ENCODE peak calls at places on chromosomes 2 and 18, in four cellular contexts. One of them, this sample, is unnamed.

GRCh38 chr2:170224692-170225091 is 46.7 kb downstream of the MYO3B start:
- DNase-seq in IMR-90: no peak
- DNase-seq in GM12878: no peak
- DNase-seq in K562: no peak
- DNase-seq in this sample: no peak

GRCh38 chr18:46071615-46071893 is 506 bp downstream of the PSTPIP2 start:
- DNase-seq in IMR-90: no peak
- DNase-seq in GM12878: no peak
- DNase-seq in K562: no peak
- DNase-seq in this sample: no peak

GRCh38 chr2:113316085-113316484 is 37.4 kb upstream of the PAX8 start:
- DNase-seq in IMR-90: no peak
- DNase-seq in GM12878: no peak
- DNase-seq in K562: no peak
- DNase-seq in this sample: no peak

GRCh38 chr2:106107509-106108131 is 86.5 kb downstream of the UXS1 start:
- DNase-seq in GM12878: no peak
- DNase-seq in IMR-90: peak
- DNase-seq in K562: no peak
- DNase-seq in this sample: no peak

GRCh38 chr2:4507706-4508105 is 804.3 kb downstream of the DCDC2C start:
- DNase-seq in GM12878: no peak
- DNase-seq in K562: no peak
- DNase-seq in IMR-90: no peak
- DNase-seq in this sample: no peak

GRCh38 chr2:205684871-205685313 is 2.6 kb downstream of the NRP2 start:
- DNase-seq in IMR-90: peak
- DNase-seq in K562: no peak
- DNase-seq in GM12878: no peak
- DNase-seq in this sample: peak

GRCh38 chr2:35989523-35989922 is 366.1 kb upstream of the CRIM1 start:
- DNase-seq in K562: no peak
- DNase-seq in IMR-90: no peak
- DNase-seq in GM12878: no peak
- DNase-seq in this sample: no peak

GRCh38 chr18:70195852-70196434 is 9.5 kb downstream of the RTTN start:
- DNase-seq in IMR-90: peak
- DNase-seq in K562: peak
- DNase-seq in GM12878: no peak
- DNase-seq in this sample: peak

GRCh38 chr18:35949903-35950627 is 22.4 kb upstream of the RMP24 start:
- DNase-seq in GM12878: no peak
- DNase-seq in K562: peak
- DNase-seq in IMR-90: peak
- DNase-seq in this sample: peak

GRCh38 chr2:96665083-96665569 is 22.6 kb downstream of the FER1L5 start:
- DNase-seq in IMR-90: peak
- DNase-seq in K562: no peak
- DNase-seq in GM12878: no peak
- DNase-seq in this sample: peak

GRCh38 chr2:96668771-96669170 is 26.2 kb downstream of the FER1L5 start:
- DNase-seq in IMR-90: no peak
- DNase-seq in GM12878: no peak
- DNase-seq in K562: no peak
- DNase-seq in this sample: no peak

GRCh38 chr2:96663829-96664228 is 21.3 kb downstream of the FER1L5 start:
- DNase-seq in IMR-90: no peak
- DNase-seq in K562: no peak
- DNase-seq in GM12878: no peak
- DNase-seq in this sample: no peak

GRCh38 chr2:96664366-96664765 is 21.8 kb downstream of the FER1L5 start:
- DNase-seq in GM12878: no peak
- DNase-seq in K562: no peak
- DNase-seq in IMR-90: no peak
- DNase-seq in this sample: no peak

DNA sequence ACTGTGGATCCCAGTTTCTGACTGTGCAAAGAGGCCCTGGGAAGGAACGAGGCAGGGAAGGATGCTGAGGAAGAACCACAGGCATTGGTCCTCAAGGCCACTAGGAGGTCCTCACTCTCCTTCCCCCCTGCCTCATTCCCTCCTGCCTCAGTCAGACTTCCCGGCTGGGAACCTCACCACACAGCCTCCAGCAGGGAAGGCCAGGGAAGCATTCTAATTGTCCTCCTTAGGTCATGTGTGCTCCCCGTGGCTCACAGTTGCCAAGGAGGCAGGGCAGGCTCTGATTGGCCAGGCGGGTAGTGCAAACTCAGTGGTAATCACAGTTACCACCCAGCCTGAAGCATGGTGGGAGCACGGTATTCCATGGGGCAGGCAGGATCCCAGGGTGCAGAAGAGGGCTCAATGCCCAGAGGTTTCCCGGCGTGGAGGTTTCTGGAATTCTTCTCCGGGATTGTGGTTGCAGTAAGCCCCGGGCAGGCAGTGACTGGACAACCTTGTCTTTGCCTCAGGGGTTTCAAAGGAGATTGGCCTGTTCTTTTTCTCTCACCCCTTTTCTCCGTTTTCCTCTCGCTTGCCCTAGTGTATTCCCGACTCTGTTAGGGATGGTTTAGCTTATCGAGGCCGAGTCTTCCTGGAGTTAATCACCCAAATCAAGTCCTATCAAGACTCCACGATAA is 27.1 kb downstream of the FER1L5 start:
- DNase-seq in GM12878: no peak
- DNase-seq in IMR-90: no peak
- DNase-seq in K562: no peak
- DNase-seq in this sample: no peak
- H2AFZ ChIP-seq in GM12878: no peak
- H2AFZ ChIP-seq in IMR-90: peak
- H2AFZ ChIP-seq in K562: no peak
- H2AFZ ChIP-seq in this sample: no peak

DNA sequence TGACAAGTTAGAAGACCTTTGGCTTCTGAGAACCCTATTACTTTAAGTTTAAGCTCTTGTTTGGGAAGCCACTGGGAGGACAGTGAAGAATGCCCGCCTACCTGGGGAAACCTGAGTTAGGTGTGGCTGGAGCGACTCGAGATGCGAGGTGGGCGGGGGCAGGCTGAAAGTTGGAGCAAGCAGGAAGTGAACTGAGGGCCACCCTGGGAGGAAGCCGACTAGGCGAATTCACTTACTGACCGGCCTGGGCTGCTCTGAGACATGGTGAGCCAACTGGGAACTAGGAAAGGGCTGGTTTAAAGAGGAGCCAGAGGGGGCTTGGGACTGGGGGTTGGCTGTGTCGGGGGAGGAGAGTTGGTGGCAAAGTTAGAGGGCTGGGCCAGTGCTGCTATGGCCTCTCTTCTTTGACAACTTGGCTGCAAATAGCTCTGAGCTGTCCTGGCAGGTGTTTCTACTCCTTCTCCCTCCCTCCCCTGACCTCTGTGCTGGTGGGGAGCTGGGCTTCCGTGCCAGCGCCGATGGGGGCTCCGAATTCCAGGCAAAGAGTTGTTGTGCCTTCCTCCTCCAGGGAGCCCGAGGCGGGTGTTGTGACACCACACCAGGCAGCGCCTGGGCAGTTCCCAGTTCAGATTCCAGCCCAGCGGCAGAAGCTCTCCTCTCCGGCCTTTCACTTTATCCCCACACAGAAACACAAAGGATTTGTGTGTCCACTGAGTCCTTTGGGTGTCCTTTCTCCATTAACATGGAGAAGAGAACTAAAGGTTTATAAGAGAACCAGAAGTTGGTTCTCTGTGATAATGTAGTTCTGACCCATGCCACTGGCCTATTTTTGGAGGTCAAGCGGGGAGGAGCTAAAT is at the start of gene VAMP8:
- DNase-seq in GM12878: no peak
- DNase-seq in K562: peak
- DNase-seq in IMR-90: no peak
- DNase-seq in this sample: peak
- TF ChIP-seq POLR2A in GM12878: peak
- TF ChIP-seq POLR2A in K562: peak
- TF ChIP-seq POLR2A in IMR-90: no peak
- TF ChIP-seq POLR2A in this sample: no peak

DNA sequence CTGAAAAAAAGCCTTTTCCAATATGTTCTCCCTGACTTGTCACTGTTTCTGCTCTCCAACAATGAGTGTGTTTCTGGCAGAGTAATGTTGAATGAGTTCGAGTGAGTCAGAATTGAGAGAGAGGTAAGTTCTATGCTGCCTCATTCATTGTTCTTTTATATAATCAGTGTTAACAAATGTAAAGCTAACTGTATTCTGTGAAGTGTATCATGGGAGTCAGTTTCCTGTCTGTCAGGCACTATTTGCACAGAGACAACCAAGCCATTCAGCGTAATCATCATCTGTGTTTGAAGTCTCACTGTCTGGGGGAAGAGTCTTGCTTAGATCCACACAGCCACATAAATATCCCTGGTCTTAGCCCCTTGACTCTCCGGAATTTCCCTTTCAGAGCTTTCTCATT is 22.0 kb upstream of the UPP2 start:
- DNase-seq in IMR-90: peak
- DNase-seq in K562: no peak
- DNase-seq in GM12878: no peak
- DNase-seq in this sample: peak
- TF ChIP-seq FOS in IMR-90: no peak
- TF ChIP-seq FOS in K562: no peak
- TF ChIP-seq FOS in GM12878: no peak
- TF ChIP-seq FOS in this sample: no peak

GRCh38 chr2:16109821-16110310 is 169.5 kb downstream of the MYCN start:
- DNase-seq in GM12878: no peak
- DNase-seq in K562: no peak
- DNase-seq in IMR-90: no peak
- DNase-seq in this sample: no peak
- H2AFZ ChIP-seq in GM12878: no peak
- H2AFZ ChIP-seq in K562: no peak
- H2AFZ ChIP-seq in IMR-90: no peak
- H2AFZ ChIP-seq in this sample: no peak

GRCh38 chr2:223822818-223823217 is 14.6 kb downstream of the AP1S3 start:
- DNase-seq in K562: no peak
- DNase-seq in IMR-90: no peak
- DNase-seq in GM12878: no peak
- DNase-seq in this sample: no peak

GRCh38 chr2:223824301-223824700 is 13.1 kb downstream of the AP1S3 start:
- DNase-seq in K562: no peak
- DNase-seq in GM12878: no peak
- DNase-seq in IMR-90: no peak
- DNase-seq in this sample: no peak

GRCh38 chr2:223828314-223828713 is 9.1 kb downstream of the AP1S3 start:
- DNase-seq in GM12878: no peak
- DNase-seq in K562: no peak
- DNase-seq in IMR-90: no peak
- DNase-seq in this sample: no peak

GRCh38 chr2:223829128-223829527 is 8.3 kb downstream of the AP1S3 start:
- DNase-seq in GM12878: no peak
- DNase-seq in K562: no peak
- DNase-seq in IMR-90: no peak
- DNase-seq in this sample: no peak

GRCh38 chr2:223826995-223827394 is 10.4 kb downstream of the AP1S3 start:
- DNase-seq in IMR-90: no peak
- DNase-seq in GM12878: no peak
- DNase-seq in K562: no peak
- DNase-seq in this sample: no peak
- TF ChIP-seq POLR2A in IMR-90: no peak
- TF ChIP-seq POLR2A in GM12878: no peak
- TF ChIP-seq POLR2A in K562: no peak
- TF ChIP-seq POLR2A in this sample: no peak

DNA sequence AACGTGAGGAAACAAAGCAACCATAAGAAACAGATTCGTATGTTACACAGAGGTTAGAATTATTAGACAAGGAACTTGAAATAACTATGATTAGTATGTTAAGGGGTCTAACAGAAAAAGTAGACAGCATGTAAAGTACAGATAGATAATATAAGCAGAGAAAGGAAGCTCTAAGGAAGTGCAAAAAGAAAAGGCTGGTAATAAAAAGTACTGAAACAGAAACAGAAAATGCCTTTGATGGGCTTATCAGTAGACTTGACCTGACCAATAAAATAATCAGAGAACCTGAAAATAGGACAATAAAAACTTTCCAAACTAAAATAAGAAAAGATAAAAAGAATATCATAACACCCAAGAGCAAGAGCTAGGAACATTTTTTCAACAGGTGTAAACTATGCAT is 225.8 kb downstream of the RND3 start:
- DNase-seq in GM12878: no peak
- DNase-seq in K562: no peak
- DNase-seq in IMR-90: no peak
- DNase-seq in this sample: no peak
- TF ChIP-seq FOS in GM12878: no peak
- TF ChIP-seq FOS in K562: no peak
- TF ChIP-seq FOS in IMR-90: no peak
- TF ChIP-seq FOS in this sample: no peak

This sample was measured in endothelial cell of umbilical vein.